ENCODE peak calls at places on chromosome 21, in nine cellular contexts. W is suprapubic skin, C is breast epithelium, Y is transverse colon, N is prostate gland, I is stomach, T is GM23338, U is sigmoid colon, V is spleen. F is an unnamed sample. For H3K4me1, the result is how much of the 10 kb centered on the place peaks cover.

GRCh38 chr21:24825348-24825747 is 781.9 kb downstream of the MRPL39 start:
- DNase-seq in Y (no peak), N (no peak), U (no peak), V (no peak), C (no peak), W (no peak), I (no peak), T (no peak), F (no peak)

GRCh38 chr21:38631171-38631570 is 132.9 kb upstream of the ERG start:
- DNase-seq in C (no peak), U (no peak), W (no peak), I (no peak), N (no peak), V (no peak), Y (no peak), T (no peak), F (no peak)

GRCh38 chr21:43282358-43283120 is 113.7 kb downstream of the CRYAA start:
- DNase-seq in I (no peak), U (no peak), C (no peak), T (no peak), W (no peak), Y (no peak), V (peak), N (no peak), F (no peak)

GRCh38 chr21:41766883-41767605 is at the start of gene RIPK4:
- DNase-seq in I (peak), V (no peak), W (peak), Y (peak), U (peak), T (peak), C (peak), N (peak), F (no peak)

GRCh38 chr21:41868062-41868710 is 11.0 kb downstream of the PRDM15 start:
- DNase-seq in V (peak), Y (peak), U (no peak), T (no peak), C (no peak), I (no peak), N (no peak), W (no peak), F (no peak)

GRCh38 chr21:28892550-28893111 is 100.0 kb downstream of the LTN1 start:
- DNase-seq in I (no peak), N (no peak), V (no peak), Y (no peak), U (no peak), C (no peak), W (no peak), T (no peak), F (no peak)

GRCh38 chr21:40546657-40547056 is 300.3 kb downstream of the DSCAM start:
- DNase-seq in N (no peak), I (no peak), V (no peak), Y (no peak), U (no peak), C (no peak), T (no peak), W (no peak), F (no peak)

GRCh38 chr21:38990424-38990794 is 184.7 kb downstream of the ETS2 start:
- DNase-seq in Y (peak), V (no peak), U (peak), C (no peak), I (peak), N (no peak), W (no peak), T (peak), F (no peak)

GRCh38 chr21:35648512-35648911 is 411.8 kb downstream of the SETD4 start:
- DNase-seq in W (no peak), N (peak), I (peak), T (no peak), U (no peak), Y (no peak), V (no peak), C (no peak), F (no peak)

GRCh38 chr21:21612446-21612845 is 614.2 kb downstream of the NCAM2 start:
- DNase-seq in V (no peak), W (no peak), N (no peak), Y (no peak), U (no peak), C (no peak), I (no peak), T (peak), F (no peak)

GRCh38 chr21:37208056-37208705 is 59.0 kb downstream of the VPS26C start:
- DNase-seq in N (peak), C (peak), V (peak), U (no peak), Y (peak), I (peak), W (no peak), T (no peak), F (no peak)
- TF ChIP-seq POLR2AphosphoS5 in N (no peak), C (no peak), V (peak), U (no peak), Y (no peak), I (no peak), W (no peak), T (no peak), F (no peak)

DNA sequence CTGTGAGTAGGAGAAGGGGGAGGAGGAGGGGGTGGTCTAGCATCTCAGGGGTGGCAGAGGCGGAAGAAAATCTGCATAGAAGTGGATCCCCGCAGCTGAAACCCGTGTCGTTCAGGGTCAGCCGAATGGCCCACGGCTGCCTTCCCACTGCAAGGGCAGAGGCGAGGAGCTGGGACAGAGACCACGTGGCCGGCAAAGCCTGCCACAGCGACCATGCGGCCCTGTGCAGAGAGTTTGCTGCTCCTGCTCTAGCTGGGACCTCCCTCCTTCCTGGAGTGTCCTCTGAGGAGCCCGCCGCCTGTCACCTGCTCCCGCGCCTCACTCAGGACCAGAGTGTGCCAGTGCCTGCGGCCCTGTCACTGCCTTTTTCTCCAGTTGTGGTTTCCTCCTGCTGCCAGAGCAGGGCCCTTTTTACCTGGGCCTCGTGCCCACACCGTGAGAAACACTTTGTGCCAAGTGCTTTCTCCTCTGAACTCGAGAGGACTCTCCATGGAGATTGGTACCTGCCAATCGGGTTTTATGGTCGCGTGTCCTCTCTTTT is 5.4 kb upstream of the TRPM2 start:
- DNase-seq in I (no peak), V (no peak), W (no peak), N (peak), T (no peak), C (peak), Y (no peak), U (no peak), F (no peak)
- H3K4me1 ChIP-seq in I (under half), V (under half), W (under half), N (under half), T (under half), C (under half), Y (under half), U (under half), F (under half)

GRCh38 chr21:16102113-16102512 is 372.3 kb downstream of the USP25 start:
- DNase-seq in C (no peak), U (no peak), Y (no peak), W (no peak), T (no peak), V (no peak), I (no peak), N (no peak), F (no peak)
- TF ChIP-seq POLR2AphosphoS5 in C (no peak), U (no peak), Y (no peak), W (no peak), T (no peak), V (no peak), I (no peak), N (no peak), F (no peak)

GRCh38 chr21:45326834-45327457 is 39.3 kb upstream of the POFUT2 start:
- DNase-seq in N (no peak), T (no peak), C (no peak), I (no peak), U (peak), W (peak), Y (no peak), V (peak), F (no peak)
- H3K4me1 ChIP-seq in N (under half), T (under half), C (under half), I (under half), U (under half), W (under half), Y (under half), V (under half), F (half or more)